ENCODE peak calls at places on chromosomes 13 and 19, in ten cellular contexts. G is right lobe of liver; J is effector memory CD4-positive, alpha-beta T cell; Y is uterus; R is astrocyte; Z is tibial nerve; L is GM23338; T is lower lobe of right lung; K is AG04450; E is neural progenitor cell. B is an unnamed sample.

GRCh38 chr13:102141625-102142472 is 260.0 kb downstream of the FGF14 start:
- DNase-seq in Z (no peak), K (no peak), T (no peak), E (peak; percentile 31), R (peak; percentile 18), Y (no peak), G (no peak), J (no peak), L (peak; percentile 46), B (no peak)

GRCh38 chr13:21465710-21466160 is 6.6 kb upstream of the ZDHHC20 start:
- DNase-seq in Z (no peak), T (peak; percentile 54), R (no peak), G (no peak), L (peak; percentile 41), E (peak; percentile 68), K (no peak), Y (no peak), J (no peak), B (no peak)

GRCh38 chr19:4007836-4008539 is 452 bp downstream of the PIAS4 start:
- DNase-seq in K (no peak), T (no peak), R (no peak), L (peak; percentile 56), Z (peak; percentile 40), E (peak; percentile 66), J (no peak), G (peak; percentile 57), Y (peak; percentile 41), B (no peak)

GRCh38 chr19:17777840-17778620 is 16.9 kb upstream of the B3GNT3 start:
- DNase-seq in G (no peak), R (no peak), T (peak; percentile 88), E (peak; percentile 84), L (peak; percentile 97), J (no peak), Z (peak; percentile 32), K (no peak), Y (peak; percentile 24), B (no peak)

GRCh38 chr13:35927554-35927953 is 203.6 kb downstream of the DCLK1 start:
- DNase-seq in L (no peak), G (no peak), E (no peak), K (peak; percentile 18), R (peak; percentile 91), Y (peak; percentile 45), J (no peak), T (no peak), Z (peak; percentile 14), B (no peak)

GRCh38 chr19:5193192-5193591 is 147.4 kb downstream of the PTPRS start:
- DNase-seq in Z (no peak), K (no peak), R (no peak), G (no peak), Y (no peak), J (no peak), L (peak; percentile 80), E (peak; percentile 98), T (no peak), B (no peak)

GRCh38 chr13:44694842-44695241 is 118.7 kb upstream of the TSC22D1 start:
- DNase-seq in J (no peak), Z (no peak), L (no peak), K (no peak), R (no peak), T (no peak), Y (no peak), E (no peak), G (no peak), B (no peak)

GRCh38 chr13:113978741-113979481 is 5.0 kb upstream of the C13orf46 start:
- DNase-seq in G (peak; percentile 40), J (no peak), Y (peak; percentile 12), Z (no peak), R (no peak), E (no peak), K (no peak), T (peak; percentile 39), L (no peak), B (no peak)

GRCh38 chr13:63307239-63307638 is 1891.6 kb upstream of the PCDH20 start:
- DNase-seq in K (no peak), G (no peak), L (no peak), R (no peak), Z (no peak), E (no peak), T (no peak), Y (no peak), J (no peak), B (no peak)

GRCh38 chr13:51212808-51213728 is 9.1 kb upstream of the FAM124A start:
- DNase-seq in Y (no peak), T (no peak), K (no peak), R (peak; percentile 42), J (no peak), G (no peak), Z (no peak), L (no peak), E (no peak), B (no peak)

GRCh38 chr19:30942636-30943035 is 406.6 kb downstream of the TSHZ3 start:
- DNase-seq in G (no peak), R (no peak), Y (no peak), J (no peak), E (no peak), L (no peak), K (no peak), T (no peak), Z (no peak), B (no peak)

GRCh38 chr13:111978536-111978935 is 88.4 kb upstream of the SOX1 start:
- DNase-seq in G (no peak), Y (no peak), R (no peak), K (no peak), E (no peak), T (no peak), L (no peak), Z (no peak), J (no peak), B (no peak)

GRCh38 chr19:29871143-29871542 is 59.4 kb downstream of the CCNE1 start:
- DNase-seq in T (no peak), Y (no peak), E (no peak), R (no peak), L (no peak), G (no peak), J (no peak), K (no peak), Z (no peak), B (no peak)

GRCh38 chr19:52748336-52748950 is 13.6 kb upstream of the ZNF611 start:
- DNase-seq in G (no peak), R (peak; percentile 27), J (no peak), L (peak; percentile 85), Y (peak; percentile 39), T (no peak), E (peak; percentile 73), Z (no peak), K (no peak), B (peak; percentile 30)

GRCh38 chr13:26515721-26516120 is 41.8 kb upstream of the WASF3 start:
- DNase-seq in L (no peak), Y (no peak), R (no peak), G (no peak), K (no peak), Z (no peak), T (no peak), J (no peak), E (peak; percentile 42), B (no peak)

DNA sequence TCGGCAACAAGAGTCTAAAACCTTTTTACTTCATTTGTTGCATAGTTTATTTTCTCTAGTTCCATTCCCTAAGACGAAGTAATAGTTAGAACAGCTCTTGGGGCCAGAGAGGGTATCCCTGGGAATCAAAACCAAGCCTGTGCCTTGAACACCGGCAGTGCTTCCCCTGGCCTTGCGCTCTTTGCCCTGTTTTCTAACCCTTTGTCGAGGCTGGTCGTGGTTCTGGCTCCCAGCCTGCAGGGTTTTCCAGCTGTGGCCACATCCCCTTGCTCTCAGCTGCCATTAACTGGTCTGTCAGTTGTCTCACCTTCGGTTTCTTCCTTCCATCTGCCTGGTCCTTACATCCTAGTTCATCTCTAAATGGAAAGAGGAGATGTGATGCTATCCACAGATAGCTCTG is 61.0 kb downstream of the HSPH1 start:
- DNase-seq in E (no peak), T (no peak), Y (no peak), L (no peak), R (no peak), Z (no peak), G (no peak), J (no peak), K (no peak), B (no peak)
- H3K4me3 ChIP-seq in E (no peak overlapping the region), T (no peak overlapping the region), Y (no peak overlapping the region), L (no peak overlapping the region), R (no peak overlapping the region), Z (no peak overlapping the region), G (no peak overlapping the region), J (no peak overlapping the region), K (no peak overlapping the region), B (no peak overlapping the region)

GRCh38 chr13:97221046-97221445 is 1.1 kb upstream of the MBNL2 start:
- DNase-seq in J (no peak), L (no peak), K (no peak), G (no peak), R (no peak), Z (no peak), Y (no peak), T (no peak), E (no peak), B (no peak)
- H3K27ac ChIP-seq in J (no peak overlapping the region), L (no peak overlapping the region), K (no peak overlapping the region), G (no peak overlapping the region), R (no peak overlapping the region), Z (no peak overlapping the region), Y (peak overlapping the region; percentile 93), T (no peak overlapping the region), E (no peak overlapping the region), B (no peak overlapping the region)

DNA sequence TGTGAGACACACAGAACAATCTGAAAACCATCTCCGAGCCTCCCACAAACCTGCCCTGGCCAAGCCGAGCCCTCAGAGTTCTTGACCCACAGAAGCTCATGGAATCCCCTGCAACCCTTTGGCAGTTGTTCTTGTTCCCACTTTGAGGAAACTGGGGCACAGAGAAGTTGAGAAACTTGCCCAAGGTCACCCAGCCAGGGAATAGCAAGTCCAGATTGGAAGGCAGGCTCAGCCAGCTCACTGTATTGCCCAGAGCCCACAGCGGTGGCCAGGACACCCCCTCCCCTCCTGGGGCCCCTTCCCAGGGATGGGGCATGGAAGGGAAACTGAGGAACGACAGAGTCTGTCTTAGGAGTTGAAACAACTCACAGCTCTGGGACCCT is 1.8 kb downstream of the ZSWIM4 start:
- DNase-seq in Y (no peak), R (no peak), Z (no peak), J (no peak), G (no peak), L (no peak), T (no peak), K (no peak), E (no peak), B (no peak)
- H3K4me3 ChIP-seq in Y (no peak overlapping the region), R (peak overlapping the region; percentile 80), Z (no peak overlapping the region), J (no peak overlapping the region), G (no peak overlapping the region), L (peak overlapping the region; percentile 70), T (peak overlapping the region; percentile 79), K (peak overlapping the region; percentile 80), E (peak overlapping the region; percentile 95), B (no peak overlapping the region)

DNA sequence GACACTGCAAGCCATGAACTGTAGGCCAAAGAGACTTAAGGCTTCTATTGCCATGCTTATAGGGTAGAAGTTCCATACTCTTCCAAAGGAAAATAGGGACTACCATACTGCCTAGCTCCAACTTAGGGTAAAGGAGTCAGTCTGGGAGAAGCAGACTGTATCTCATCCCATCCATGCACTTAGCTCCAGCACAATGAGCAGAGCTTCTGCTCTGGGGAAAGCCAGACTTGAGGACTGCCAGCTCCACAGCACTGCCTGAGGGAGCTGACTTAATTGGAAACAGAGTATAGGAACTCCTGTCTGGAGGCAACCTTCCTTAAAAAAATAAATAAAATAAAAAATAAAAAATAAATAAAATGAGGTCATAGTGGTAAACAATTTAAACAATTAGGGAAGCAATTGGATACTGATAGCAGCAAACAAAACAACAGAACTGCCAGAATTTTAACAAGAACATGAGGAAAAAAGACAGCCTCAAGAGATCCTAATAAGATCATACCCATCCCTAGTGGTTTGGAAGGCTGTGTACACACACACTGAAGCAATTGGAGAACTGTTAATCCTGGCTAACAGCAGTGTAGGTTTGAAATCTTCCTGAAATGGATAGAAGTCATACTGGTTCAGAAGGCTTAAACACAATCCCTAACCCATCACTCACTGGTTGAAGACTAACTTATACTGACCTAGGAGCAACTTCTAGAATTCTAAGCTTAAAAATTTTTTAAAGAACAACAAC is 550.1 kb downstream of the TBC1D4 start:
- DNase-seq in L (no peak), J (no peak), R (no peak), E (no peak), T (no peak), G (no peak), Y (no peak), K (no peak), Z (no peak), B (no peak)
- H3K27ac ChIP-seq in L (no peak overlapping the region), J (no peak overlapping the region), R (no peak overlapping the region), E (no peak overlapping the region), T (no peak overlapping the region), G (no peak overlapping the region), Y (no peak overlapping the region), K (no peak overlapping the region), Z (no peak overlapping the region), B (no peak overlapping the region)

B was measured in naive thymus-derived CD4-positive, alpha-beta T cell.